ENCODE peak calls at places on chromosome 9, in nine cellular contexts. W is amniotic stem cell, O is GM04503, E is RWPE1, X is adrenal gland, Z is NCI-H774, I is NCI-H1048, H is DMS153, F is activated T-cell treated with anti-CD3 and anti-CD28 coated beads for 24 hours. L is an unnamed sample.

GRCh38 chr9:136110082-136111061 is 8.3 kb downstream of the TMEM250 start:
- DNase-seq in I (no peak), X (no peak), O (no peak), F (no peak), Z (no peak), E (no peak), W (no peak), H (no peak), L (no peak)

GRCh38 chr9:36399980-36400331 is at the start of gene RNF38:
- DNase-seq in I (no peak), H (no peak), E (no peak), W (no peak), Z (no peak), O (no peak), X (no peak), F (no peak), L (no peak)

GRCh38 chr9:6488395-6488794 is 75.4 kb downstream of the UHRF2 start:
- DNase-seq in H (no peak), I (no peak), W (no peak), Z (no peak), X (no peak), F (no peak), E (no peak), O (no peak), L (no peak)

GRCh38 chr9:30197954-30198353 is 2186.5 kb upstream of the ACO1 start:
- DNase-seq in X (no peak), Z (no peak), W (no peak), F (no peak), E (no peak), I (no peak), H (peak; percentile 55), O (no peak), L (no peak)

GRCh38 chr9:136925414-136926153 is 19.0 kb downstream of the FBXW5 start:
- DNase-seq in W (no peak), E (no peak), Z (no peak), F (no peak), I (no peak), O (no peak), X (no peak), H (no peak), L (no peak)

GRCh38 chr9:82456621-82457020 is 468.0 kb downstream of the SPATA31D1 start:
- DNase-seq in H (no peak), O (peak; percentile 33), I (no peak), F (no peak), Z (no peak), W (peak; percentile 7), E (peak; percentile 15), X (no peak), L (no peak)

GRCh38 chr9:16158063-16158462 is 605.2 kb downstream of the CCDC171 start:
- DNase-seq in E (no peak), Z (no peak), O (no peak), F (no peak), I (no peak), H (no peak), W (no peak), X (no peak), L (no peak)

GRCh38 chr9:136562746-136563506 is 17.1 kb upstream of the NOTCH1 start:
- DNase-seq in Z (no peak), E (no peak), O (no peak), F (no peak), X (no peak), H (no peak), W (no peak), I (no peak), L (no peak)

GRCh38 chr9:77475641-77476473 is 172.3 kb downstream of the GNA14 start:
- DNase-seq in W (peak; percentile 27), F (peak; percentile 31), O (peak; percentile 76), E (no peak), X (no peak), Z (peak; percentile 2), I (no peak), H (peak; percentile 58), L (peak; percentile 14)

GRCh38 chr9:86893811-86894490 is 53.4 kb downstream of the GAS1 start:
- DNase-seq in F (no peak), X (no peak), O (no peak), H (no peak), W (no peak), I (no peak), E (no peak), Z (no peak), L (no peak)

GRCh38 chr9:18263367-18263766 is 210.6 kb upstream of the ADAMTSL1 start:
- DNase-seq in O (no peak), H (no peak), X (no peak), F (no peak), E (no peak), Z (no peak), I (no peak), W (no peak), L (no peak)

GRCh38 chr9:126234681-126235349 is 91.8 kb upstream of the MVB12B start:
- DNase-seq in I (no peak), O (no peak), W (no peak), E (no peak), Z (no peak), F (no peak), H (no peak), X (no peak), L (no peak)

GRCh38 chr9:8730618-8731017 is 931.0 kb upstream of the DMAC1 start:
- DNase-seq in X (no peak), O (no peak), H (no peak), Z (no peak), F (no peak), E (no peak), W (no peak), I (no peak), L (no peak)

GRCh38 chr9:117906763-117907162 is 202.6 kb downstream of the TLR4 start:
- DNase-seq in Z (no peak), O (no peak), I (no peak), X (no peak), E (no peak), W (no peak), H (no peak), F (no peak), L (no peak)

GRCh38 chr9:110578575-110578895 is 1.0 kb downstream of the SVEP1 start:
- DNase-seq in I (no peak), Z (no peak), W (no peak), F (no peak), E (no peak), X (no peak), O (no peak), H (no peak), L (no peak)

GRCh38 chr9:4590430-4591122 is 71.5 kb upstream of the PLPP6 start:
- DNase-seq in H (no peak), X (no peak), W (peak; percentile 5), F (no peak), E (no peak), O (no peak), Z (no peak), I (no peak), L (no peak)

GRCh38 chr9:27227192-27227591 is 69.8 kb downstream of the EQTN start:
- DNase-seq in E (peak; percentile 54), O (no peak), I (no peak), X (no peak), Z (no peak), F (no peak), H (no peak), W (no peak), L (no peak)

GRCh38 chr9:98124637-98125426 is 5.8 kb upstream of the TRIM14 start:
- DNase-seq in H (no peak), I (no peak), E (no peak), F (no peak), W (no peak), O (no peak), X (no peak), Z (no peak), L (no peak)

GRCh38 chr9:109276469-109277440 is 44.1 kb downstream of the EPB41L4B start:
- DNase-seq in I (no peak), O (no peak), E (no peak), H (no peak), X (no peak), W (no peak), F (no peak), Z (no peak), L (no peak)

GRCh38 chr9:117703538-117703937 is 665 bp upstream of the TLR4 start:
- DNase-seq in O (no peak), E (no peak), X (no peak), I (no peak), Z (no peak), H (no peak), W (no peak), F (no peak), L (no peak)

GRCh38 chr9:136489731-136490130 is 6.9 kb upstream of the SEC16A start:
- DNase-seq in X (no peak), E (no peak), F (no peak), I (no peak), O (no peak), H (no peak), Z (no peak), W (no peak), L (no peak)

GRCh38 chr9:36935332-36935731 is 98.7 kb downstream of the PAX5 start:
- DNase-seq in F (no peak), W (no peak), Z (no peak), O (no peak), I (no peak), H (no peak), X (no peak), E (no peak), L (no peak)

GRCh38 chr9:18668944-18669343 is 195.0 kb downstream of the ADAMTSL1 start:
- DNase-seq in W (no peak), O (no peak), X (no peak), F (no peak), Z (peak; percentile 76), I (no peak), H (peak; percentile 82), E (no peak), L (no peak)

GRCh38 chr9:86122309-86122708 is 23.0 kb upstream of the GOLM1 start:
- DNase-seq in O (no peak), Z (no peak), I (no peak), F (no peak), H (peak; percentile 4), X (no peak), E (no peak), W (no peak), L (no peak)

GRCh38 chr9:97510797-97511761 is 9.6 kb downstream of the TMOD1 start:
- DNase-seq in O (peak; percentile 21), H (no peak), W (no peak), E (no peak), I (no peak), Z (peak; percentile 10), F (no peak), X (no peak), L (no peak)

GRCh38 chr9:128051932-128052734 is 15.0 kb downstream of the NAIF1 start:
- DNase-seq in W (no peak), Z (no peak), F (no peak), X (no peak), I (no peak), H (no peak), E (peak; percentile 55), O (no peak), L (no peak)

GRCh38 chr9:114775121-114775520 is 30.7 kb downstream of the TNFSF15 start:
- DNase-seq in O (no peak), H (no peak), I (no peak), F (no peak), X (no peak), E (no peak), W (no peak), Z (no peak), L (no peak)

GRCh38 chr9:12923472-12924009 is 148.7 kb downstream of the LURAP1L start:
- DNase-seq in I (no peak), H (no peak), Z (no peak), W (peak; percentile 70), F (no peak), O (peak; percentile 98), E (no peak), X (peak; percentile 30), L (no peak)

GRCh38 chr9:72524820-72525539 is 3.6 kb downstream of the TMC1 start:
- DNase-seq in H (no peak), F (peak; percentile 23), X (peak; percentile 86), E (peak; percentile 91), W (peak; percentile 85), Z (no peak), I (no peak), O (peak; percentile 92), L (peak; percentile 19)

L was measured in stimulated activated CD4-positive, alpha-beta T cell treated with anti-CD3 and anti-CD28 coated beads, TNF-alpha, amount 100 ng/mL, for 4 hours.